ENCODE peak calls at places on chromosomes 5 and 9, in four cellular contexts. One of them, this sample, is unnamed. For H3K9me3, the result is how much of the 10 kb centered on the place peaks cover.

GRCh38 chr9:1832960-1833359 is 182.2 kb upstream of the SMARCA2 start:
- DNase-seq in IMR-90: no peak
- DNase-seq in tibial nerve: no peak
- DNase-seq in A549: no peak
- DNase-seq in this sample: no peak

GRCh38 chr5:144036476-144036875 is 134.0 kb downstream of the YIPF5 start:
- DNase-seq in IMR-90: peak
- DNase-seq in tibial nerve: no peak
- DNase-seq in A549: no peak
- DNase-seq in this sample: no peak

GRCh38 chr5:66849803-66850202 is 253.6 kb downstream of the MAST4 start:
- DNase-seq in IMR-90: peak
- DNase-seq in tibial nerve: no peak
- DNase-seq in A549: peak
- DNase-seq in this sample: no peak

GRCh38 chr9:71223953-71224538 is 102.6 kb upstream of the TRPM3 start:
- DNase-seq in IMR-90: no peak
- DNase-seq in tibial nerve: no peak
- DNase-seq in A549: no peak
- DNase-seq in this sample: no peak

GRCh38 chr5:172886396-172886932 is 52.4 kb downstream of the ERGIC1 start:
- DNase-seq in IMR-90: no peak
- DNase-seq in tibial nerve: no peak
- DNase-seq in A549: no peak
- DNase-seq in this sample: no peak

GRCh38 chr5:157345067-157345466 is 79.1 kb downstream of the CYFIP2 start:
- DNase-seq in IMR-90: no peak
- DNase-seq in tibial nerve: no peak
- DNase-seq in A549: no peak
- DNase-seq in this sample: no peak

GRCh38 chr5:65506961-65507360 is 25.2 kb upstream of the ADAMTS6 start:
- DNase-seq in IMR-90: peak
- DNase-seq in tibial nerve: no peak
- DNase-seq in A549: no peak
- DNase-seq in this sample: no peak

GRCh38 chr9:68685770-68686169 is 19.3 kb upstream of the PIP5K1B start:
- DNase-seq in IMR-90: no peak
- DNase-seq in tibial nerve: no peak
- DNase-seq in A549: peak
- DNase-seq in this sample: no peak

GRCh38 chr9:78348848-78349247 is 51.9 kb downstream of the PSAT1 start:
- DNase-seq in IMR-90: no peak
- DNase-seq in tibial nerve: no peak
- DNase-seq in A549: no peak
- DNase-seq in this sample: no peak

GRCh38 chr5:95053253-95053652 is 231.6 kb downstream of the MCTP1 start:
- DNase-seq in IMR-90: no peak
- DNase-seq in tibial nerve: no peak
- DNase-seq in A549: no peak
- DNase-seq in this sample: no peak

GRCh38 chr9:133107961-133108793 is 12.9 kb downstream of the RALGDS start:
- DNase-seq in IMR-90: no peak
- DNase-seq in tibial nerve: no peak
- DNase-seq in A549: no peak
- DNase-seq in this sample: no peak

GRCh38 chr5:57157191-57157590 is 16.7 kb upstream of the GPBP1 start:
- DNase-seq in IMR-90: no peak
- DNase-seq in tibial nerve: no peak
- DNase-seq in A549: no peak
- DNase-seq in this sample: no peak

GRCh38 chr5:109567374-109568044 is 122.2 kb upstream of the MAN2A1 start:
- DNase-seq in IMR-90: peak
- DNase-seq in tibial nerve: peak
- DNase-seq in A549: no peak
- DNase-seq in this sample: no peak

GRCh38 chr5:60487885-60488425 is 212.0 kb downstream of the DEPDC1B start:
- DNase-seq in IMR-90: no peak
- DNase-seq in tibial nerve: no peak
- DNase-seq in A549: peak
- DNase-seq in this sample: no peak

GRCh38 chr5:90294604-90295003 is 115.0 kb downstream of the CETN3 start:
- DNase-seq in IMR-90: no peak
- DNase-seq in tibial nerve: no peak
- DNase-seq in A549: no peak
- DNase-seq in this sample: no peak

GRCh38 chr9:86944974-86945867 is 2.1 kb downstream of the GAS1 start:
- DNase-seq in IMR-90: peak
- DNase-seq in tibial nerve: no peak
- DNase-seq in A549: no peak
- DNase-seq in this sample: no peak

GRCh38 chr9:113753398-113754119 is 122.5 kb upstream of the ZNF618 start:
- DNase-seq in IMR-90: no peak
- DNase-seq in tibial nerve: no peak
- DNase-seq in A549: no peak
- DNase-seq in this sample: no peak

GRCh38 chr5:55344392-55344992 is 36.7 kb downstream of the MTREX start:
- DNase-seq in IMR-90: peak
- DNase-seq in tibial nerve: peak
- DNase-seq in A549: peak
- DNase-seq in this sample: peak

GRCh38 chr9:133715866-133716563 is 22.1 kb downstream of the SARDH start:
- DNase-seq in IMR-90: peak
- DNase-seq in tibial nerve: no peak
- DNase-seq in A549: no peak
- DNase-seq in this sample: no peak

GRCh38 chr5:144328505-144328904 is 157.8 kb downstream of the KCTD16 start:
- DNase-seq in IMR-90: no peak
- DNase-seq in tibial nerve: no peak
- DNase-seq in A549: no peak
- DNase-seq in this sample: no peak

GRCh38 chr5:96177303-96177869 is 215.7 kb upstream of the ELL2 start:
- DNase-seq in IMR-90: peak
- DNase-seq in tibial nerve: no peak
- DNase-seq in A549: no peak
- DNase-seq in this sample: no peak

GRCh38 chr5:84274585-84275468 is 109.9 kb downstream of the EDIL3 start:
- DNase-seq in IMR-90: peak
- DNase-seq in tibial nerve: peak
- DNase-seq in A549: peak
- DNase-seq in this sample: no peak

GRCh38 chr5:17255471-17256016 is 38.1 kb downstream of the BASP1 start:
- DNase-seq in IMR-90: no peak
- DNase-seq in tibial nerve: no peak
- DNase-seq in A549: no peak
- DNase-seq in this sample: no peak

GRCh38 chr5:50963647-50964584 is 297.5 kb downstream of the PARP8 start:
- DNase-seq in IMR-90: no peak
- DNase-seq in tibial nerve: no peak
- DNase-seq in A549: no peak
- DNase-seq in this sample: no peak

GRCh38 chr5:3432135-3432534 is 163.5 kb upstream of the IRX1 start:
- DNase-seq in IMR-90: no peak
- DNase-seq in tibial nerve: no peak
- DNase-seq in A549: no peak
- DNase-seq in this sample: no peak

GRCh38 chr5:3429962-3430361 is 165.7 kb upstream of the IRX1 start:
- DNase-seq in IMR-90: no peak
- DNase-seq in tibial nerve: no peak
- DNase-seq in A549: no peak
- DNase-seq in this sample: no peak

DNA sequence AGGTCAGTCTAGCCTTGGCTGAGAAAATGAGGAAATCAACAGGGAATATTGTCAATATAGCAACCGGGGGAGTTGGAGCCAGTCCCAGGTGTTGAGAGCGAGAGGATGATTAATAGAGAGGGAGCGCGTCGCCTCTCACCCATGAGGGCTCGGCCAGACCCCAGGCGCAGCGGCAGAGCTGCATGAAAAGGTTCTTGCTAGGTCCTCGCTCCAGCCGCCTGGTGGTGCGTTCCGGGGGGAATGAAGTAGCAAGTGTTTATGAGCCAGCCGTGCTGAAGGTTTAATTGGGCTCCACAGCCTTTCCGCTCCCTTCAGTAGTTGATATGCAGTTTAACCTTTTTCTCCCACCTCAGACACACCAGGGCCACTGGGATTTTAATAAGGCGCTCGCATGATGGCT is 167.3 kb upstream of the IRX1 start:
- DNase-seq in IMR-90: no peak
- DNase-seq in tibial nerve: no peak
- DNase-seq in A549: no peak
- DNase-seq in this sample: no peak
- H3K9me3 ChIP-seq in IMR-90: under half
- H3K9me3 ChIP-seq in tibial nerve: under half
- H3K9me3 ChIP-seq in A549: under half
- H3K9me3 ChIP-seq in this sample: under half

DNA sequence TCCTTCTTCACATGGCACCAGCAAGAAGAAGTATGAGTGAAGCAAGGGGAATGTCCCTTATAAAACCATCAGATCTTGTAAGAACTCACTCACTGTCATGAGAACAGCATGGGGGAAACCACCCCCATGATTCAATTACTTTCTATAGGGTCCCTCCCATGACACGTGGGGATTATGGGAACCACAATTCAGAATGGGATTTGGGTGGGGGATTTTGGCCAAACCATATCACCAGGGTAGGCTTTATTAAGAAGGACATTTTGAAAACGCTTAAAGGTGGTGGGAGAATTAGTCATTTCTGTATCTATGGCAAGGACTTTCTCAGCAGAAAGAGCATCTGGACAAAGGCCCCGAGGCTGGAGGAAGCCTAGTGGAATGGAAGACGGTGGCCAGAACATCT is 100.2 kb upstream of the ADAMTS16 start:
- DNase-seq in IMR-90: no peak
- DNase-seq in tibial nerve: no peak
- DNase-seq in A549: no peak
- DNase-seq in this sample: no peak
- H3K4me3 ChIP-seq in IMR-90: no peak
- H3K4me3 ChIP-seq in tibial nerve: no peak
- H3K4me3 ChIP-seq in A549: no peak
- H3K4me3 ChIP-seq in this sample: no peak

GRCh38 chr5:132150565-132150964 is 77.0 kb downstream of the CSF2 start:
- DNase-seq in IMR-90: no peak
- DNase-seq in tibial nerve: no peak
- DNase-seq in A549: no peak
- DNase-seq in this sample: no peak
- H3K9me3 ChIP-seq in IMR-90: under half
- H3K9me3 ChIP-seq in tibial nerve: under half
- H3K9me3 ChIP-seq in A549: under half
- H3K9me3 ChIP-seq in this sample: under half

GRCh38 chr9:130187523-130187846 is 15.3 kb downstream of the NCS1 start:
- DNase-seq in IMR-90: no peak
- DNase-seq in tibial nerve: no peak
- DNase-seq in A549: no peak
- DNase-seq in this sample: no peak
- H3K4me3 ChIP-seq in IMR-90: no peak
- H3K4me3 ChIP-seq in tibial nerve: no peak
- H3K4me3 ChIP-seq in A549: peak
- H3K4me3 ChIP-seq in this sample: no peak

GRCh38 chr9:122657527-122657926 is at the start of gene OR1B1:
- DNase-seq in IMR-90: no peak
- DNase-seq in tibial nerve: no peak
- DNase-seq in A549: no peak
- DNase-seq in this sample: no peak
- H3K9me3 ChIP-seq in IMR-90: under half
- H3K9me3 ChIP-seq in tibial nerve: under half
- H3K9me3 ChIP-seq in A549: under half
- H3K9me3 ChIP-seq in this sample: under half

DNA sequence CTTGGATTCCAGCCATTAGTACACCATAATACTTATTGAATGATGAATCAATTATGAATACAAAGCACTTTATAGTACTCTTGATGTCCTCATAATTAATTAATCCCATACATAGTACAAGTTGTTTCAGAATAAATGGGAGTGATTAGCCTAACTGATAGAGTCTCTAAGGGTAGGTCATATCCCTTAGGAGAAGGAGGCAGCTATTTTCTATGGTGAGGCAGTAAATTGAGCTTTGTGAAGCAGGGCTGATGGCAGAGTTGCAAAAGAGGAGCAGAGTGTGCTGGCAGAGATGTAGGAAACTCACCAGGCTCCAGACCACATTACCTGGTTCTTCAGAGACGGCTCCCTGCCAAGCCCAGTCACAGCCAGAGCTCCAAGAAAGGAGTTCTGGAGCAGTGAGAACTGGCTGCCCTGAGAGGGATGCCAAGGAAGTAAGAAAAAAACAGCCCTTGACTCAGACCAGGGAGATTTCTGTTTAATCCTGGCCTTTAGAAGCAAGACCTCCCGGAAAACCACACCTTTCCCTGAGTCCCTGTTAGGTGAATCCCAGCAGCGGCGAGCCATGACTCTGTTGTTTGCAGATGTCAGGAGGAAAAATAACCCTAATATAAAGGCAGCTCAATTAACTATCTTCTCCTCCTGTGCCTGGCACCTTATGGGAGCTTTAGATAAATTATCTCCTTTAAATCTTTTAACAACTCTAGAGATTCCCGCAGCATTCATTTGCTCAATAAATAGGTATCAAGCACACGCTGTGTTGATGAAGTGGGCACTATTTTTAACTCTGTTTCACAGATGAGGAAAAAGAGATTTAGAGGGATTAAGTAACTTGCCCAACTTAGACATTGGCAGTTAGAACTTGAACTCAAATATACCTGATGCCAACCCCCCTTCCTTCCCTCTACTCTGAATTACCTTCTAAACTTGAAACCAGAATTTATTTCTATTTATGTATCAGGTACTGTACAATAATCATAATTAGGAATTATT is 112.7 kb downstream of the SH3TC2 start:
- DNase-seq in IMR-90: no peak
- DNase-seq in tibial nerve: no peak
- DNase-seq in A549: no peak
- DNase-seq in this sample: no peak
- H3K4me3 ChIP-seq in IMR-90: no peak
- H3K4me3 ChIP-seq in tibial nerve: no peak
- H3K4me3 ChIP-seq in A549: no peak
- H3K4me3 ChIP-seq in this sample: no peak